ENCODE peak calls at places on chromosomes 6 and 20, in five cellular contexts. J is PC-3, G is K562, M is psoas muscle, C is colonic mucosa. P is an unnamed sample.

GRCh38 chr20:11549172-11550117 is 368.2 kb upstream of the BTBD3 start:
- DNase-seq in J (no peak), G (no peak), M (no peak), C (no peak), P (no peak)

GRCh38 chr6:161836643-161837448 is 563.0 kb upstream of the AGPAT4 start:
- DNase-seq in J (peak; percentile 33), G (no peak), M (no peak), C (no peak), P (no peak)

GRCh38 chr20:39269031-39269461 is 306.9 kb downstream of the DHX35 start:
- DNase-seq in J (peak; percentile 41), G (peak; percentile 54), M (peak; percentile 55), C (peak; percentile 39), P (no peak)

GRCh38 chr20:15619341-15619740 is 953.9 kb downstream of the KIF16B start:
- DNase-seq in J (no peak), G (no peak), M (no peak), C (no peak), P (no peak)

GRCh38 chr6:155678361-155678760 is 222.7 kb upstream of the NOX3 start:
- DNase-seq in J (no peak), G (no peak), M (no peak), C (no peak), P (no peak)

GRCh38 chr6:149935668-149936067 is 6.1 kb upstream of the ULBP2 start:
- DNase-seq in J (no peak), G (no peak), M (no peak), C (no peak), P (peak; percentile 46)

GRCh38 chr6:113862112-113862511 is 5.0 kb downstream of the MARCKS start:
- DNase-seq in J (peak; percentile 14), G (no peak), M (no peak), C (no peak), P (no peak)

GRCh38 chr6:119735500-119735899 is 385.9 kb upstream of the MAN1A1 start:
- DNase-seq in J (no peak), G (peak; percentile 14), M (no peak), C (no peak), P (no peak)

GRCh38 chr20:2900845-2901592 is 27.7 kb downstream of the PTPRA start:
- DNase-seq in J (no peak), G (no peak), M (no peak), C (no peak), P (no peak)

GRCh38 chr6:13383280-13384163 is 55.2 kb upstream of the TBC1D7 start:
- DNase-seq in J (peak; percentile 23), G (no peak), M (no peak), C (no peak), P (no peak)

GRCh38 chr6:70198825-70199224 is 104.1 kb downstream of the COL9A1 start:
- DNase-seq in J (no peak), G (no peak), M (no peak), C (no peak), P (no peak)

GRCh38 chr6:12473494-12473893 is 183.3 kb downstream of the EDN1 start:
- DNase-seq in J (no peak), G (no peak), M (no peak), C (no peak), P (no peak)

GRCh38 chr20:38187512-38187911 is 22.4 kb upstream of the TGM2 start:
- DNase-seq in J (no peak), G (peak; percentile 39), M (no peak), C (no peak), P (peak; percentile 77)

GRCh38 chr6:102582569-102582968 is 1189.1 kb downstream of the GRIK2 start:
- DNase-seq in J (no peak), G (no peak), M (peak; percentile 7), C (no peak), P (peak; percentile 65)

GRCh38 chr6:100851819-100852218 is 29.3 kb downstream of the ASCC3 start:
- DNase-seq in J (no peak), G (no peak), M (no peak), C (no peak), P (no peak)

GRCh38 chr6:72953901-72954494 is 271.3 kb downstream of the KHDC1L start:
- DNase-seq in J (peak; percentile 8), G (peak; percentile 9), M (no peak), C (no peak), P (no peak)

GRCh38 chr6:133571681-133572080 is 317.2 kb upstream of the TCF21 start:
- DNase-seq in J (no peak), G (no peak), M (no peak), C (no peak), P (no peak)

GRCh38 chr6:73180718-73181619 is 44.3 kb downstream of the KHDC1L start:
- DNase-seq in J (peak; percentile 76), G (peak; percentile 48), M (no peak), C (no peak), P (no peak)

GRCh38 chr20:1185781-1186334 is 1.1 kb upstream of the TMEM74B start:
- DNase-seq in J (peak; percentile 71), G (peak; percentile 83), M (peak; percentile 50), C (peak; percentile 45), P (no peak)

GRCh38 chr6:98998103-98998502 is 50.4 kb upstream of the FBXL4 start:
- DNase-seq in J (no peak), G (no peak), M (no peak), C (no peak), P (no peak)

GRCh38 chr20:13492001-13492480 is 146.7 kb downstream of the TASP1 start:
- DNase-seq in J (peak; percentile 28), G (no peak), M (peak; percentile 21), C (no peak), P (no peak)

GRCh38 chr20:32472581-32473207 is 112.4 kb downstream of the NOL4L start:
- DNase-seq in J (no peak), G (no peak), M (no peak), C (no peak), P (no peak)

GRCh38 chr6:108733706-108734105 is 114.5 kb upstream of the ARMC2 start:
- DNase-seq in J (no peak), G (no peak), M (no peak), C (no peak), P (peak; percentile 11)

GRCh38 chr6:131949615-131949908 is 1.6 kb downstream of the CCN2 start:
- DNase-seq in J (no peak), G (no peak), M (no peak), C (no peak), P (no peak)

GRCh38 chr6:152941746-152942145 is 41.1 kb downstream of the FBXO5 start:
- DNase-seq in J (peak; percentile 61), G (no peak), M (no peak), C (no peak), P (no peak)

GRCh38 chr6:107179004-107179403 is 63.7 kb upstream of the BEND3 start:
- DNase-seq in J (peak; percentile 20), G (peak; percentile 28), M (no peak), C (no peak), P (no peak)

GRCh38 chr6:12572884-12573824 is 143.4 kb upstream of the PHACTR1 start:
- DNase-seq in J (peak; percentile 91), G (no peak), M (no peak), C (peak; percentile 25), P (no peak)

GRCh38 chr6:6931047-6932025 is 176.4 kb upstream of the RREB1 start:
- DNase-seq in J (no peak), G (no peak), M (no peak), C (no peak), P (no peak)

GRCh38 chr6:134447883-134448387 is 130.0 kb upstream of the SGK1 start:
- DNase-seq in J (peak; percentile 70), G (no peak), M (no peak), C (no peak), P (no peak)

GRCh38 chr20:45340236-45340847 is 7.9 kb downstream of the SDC4 start:
- DNase-seq in J (no peak), G (no peak), M (no peak), C (no peak), P (no peak)

GRCh38 chr20:45341939-45342862 is 6.0 kb downstream of the SDC4 start:
- DNase-seq in J (peak; percentile 72), G (peak; percentile 34), M (peak; percentile 73), C (peak; percentile 71), P (peak; percentile 94)

GRCh38 chr20:45340951-45341350 is 7.3 kb downstream of the SDC4 start:
- DNase-seq in J (no peak), G (no peak), M (no peak), C (no peak), P (no peak)

GRCh38 chr20:45342863-45343444 is 5.3 kb downstream of the SDC4 start:
- DNase-seq in J (no peak), G (no peak), M (no peak), C (peak; percentile 71), P (no peak)

DNA sequence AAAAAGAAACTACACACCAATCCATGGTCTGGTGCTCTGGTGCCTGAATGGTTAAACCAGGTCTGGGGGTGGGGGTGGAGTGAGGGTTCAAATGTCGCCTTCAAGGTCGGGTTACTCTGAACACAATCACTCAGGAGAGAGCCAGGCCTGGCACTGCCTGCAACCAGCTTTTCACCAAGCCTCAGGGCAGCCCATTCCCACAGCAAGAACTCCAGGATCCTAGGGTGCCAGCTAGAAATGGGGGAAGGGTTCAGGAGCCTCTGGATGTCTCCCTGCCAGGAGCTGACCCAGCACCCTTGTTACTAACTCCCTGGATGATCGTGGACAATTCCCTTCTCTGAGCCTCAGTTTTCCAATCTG is 6.7 kb downstream of the SDC4 start:
- DNase-seq in J (no peak), G (no peak), M (no peak), C (no peak), P (no peak)
- H3K27ac ChIP-seq in J (peak overlapping the region; percentile 95), G (no peak overlapping the region), M (peak overlapping the region; percentile 94), C (peak overlapping the region; percentile 93), P (peak overlapping the region; percentile 94)

GRCh38 chr20:48215536-48215935 is 430.3 kb upstream of the SULF2 start:
- DNase-seq in J (peak; percentile 59), G (no peak), M (no peak), C (no peak), P (no peak)

GRCh38 chr20:48212806-48213509 is 427.7 kb upstream of the SULF2 start:
- DNase-seq in J (no peak), G (no peak), M (no peak), C (no peak), P (no peak)

GRCh38 chr20:48217191-48217590 is 431.9 kb upstream of the SULF2 start:
- DNase-seq in J (no peak), G (no peak), M (no peak), C (no peak), P (no peak)

GRCh38 chr20:48211847-48212246 is 426.6 kb upstream of the SULF2 start:
- DNase-seq in J (no peak), G (no peak), M (no peak), C (no peak), P (no peak)

GRCh38 chr20:48214601-48215000 is 429.3 kb upstream of the SULF2 start:
- DNase-seq in J (no peak), G (no peak), M (no peak), C (no peak), P (no peak)
- H3K4me3 ChIP-seq in J (no peak overlapping the region), G (no peak overlapping the region), M (no peak overlapping the region), C (no peak overlapping the region), P (no peak overlapping the region)

GRCh38 chr6:138007014-138007472 is 100.2 kb downstream of the PERP start:
- DNase-seq in J (peak; percentile 57), G (peak; percentile 66), M (no peak), C (peak; percentile 54), P (no peak)
- TF ChIP-seq CTCF in J (peak; percentile 74), G (peak; percentile 80), M (peak; percentile 42), C (peak; percentile 39), P (peak; percentile 28)

DNA sequence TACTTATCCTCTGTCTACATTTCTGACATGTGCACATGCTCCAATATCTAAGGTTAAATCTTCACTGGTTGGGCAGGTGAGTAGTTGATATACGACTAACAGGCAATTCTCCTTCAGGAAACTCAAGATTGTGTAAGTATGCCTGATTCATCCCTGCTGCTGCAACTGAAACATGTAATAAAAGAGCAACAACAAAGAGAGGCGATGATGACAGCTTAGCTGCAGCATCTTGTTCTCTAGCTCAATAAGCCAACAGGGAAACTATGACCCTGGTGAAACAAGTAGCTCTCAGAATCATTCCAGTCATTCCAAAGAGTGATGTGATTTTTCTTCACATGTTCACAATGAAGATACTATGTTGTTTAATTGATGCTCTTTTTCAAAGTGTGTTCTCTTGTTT is 74.4 kb downstream of the ELOVL4 start:
- DNase-seq in J (peak; percentile 53), G (no peak), M (no peak), C (no peak), P (no peak)
- H3K27ac ChIP-seq in J (no peak overlapping the region), G (no peak overlapping the region), M (no peak overlapping the region), C (no peak overlapping the region), P (no peak overlapping the region)

P was measured in coronary artery.